ENCODE peak calls at places on chromosomes 7 and 10, in eight cellular contexts. One of them, this sample, is unnamed.

GRCh38 chr7:66213637-66214036 is 8.5 kb downstream of the TPST1 start:
- DNase-seq in stomach: no peak
- DNase-seq in prostate gland: no peak
- DNase-seq in GM12878: no peak
- DNase-seq in HCT116: no peak
- DNase-seq in spleen: no peak
- DNase-seq in K562: no peak
- DNase-seq in Panc1: no peak
- DNase-seq in this sample: no peak

GRCh38 chr7:157337316-157338149 is 729 bp downstream of the DNAJB6 start:
- DNase-seq in stomach: peak
- DNase-seq in prostate gland: peak
- DNase-seq in GM12878: no peak
- DNase-seq in HCT116: no peak
- DNase-seq in spleen: peak
- DNase-seq in K562: peak
- DNase-seq in Panc1: no peak
- DNase-seq in this sample: peak

GRCh38 chr7:100726998-100727761 is 6.2 kb upstream of the ZAN start:
- DNase-seq in stomach: no peak
- DNase-seq in prostate gland: no peak
- DNase-seq in GM12878: no peak
- DNase-seq in HCT116: no peak
- DNase-seq in spleen: no peak
- DNase-seq in K562: no peak
- DNase-seq in Panc1: peak
- DNase-seq in this sample: no peak

GRCh38 chr7:96407427-96407826 is 85.5 kb upstream of the SLC25A13 start:
- DNase-seq in stomach: no peak
- DNase-seq in prostate gland: no peak
- DNase-seq in GM12878: no peak
- DNase-seq in HCT116: no peak
- DNase-seq in spleen: no peak
- DNase-seq in K562: no peak
- DNase-seq in Panc1: no peak
- DNase-seq in this sample: no peak

GRCh38 chr7:52260046-52260665 is 775.3 kb upstream of the POM121L12 start:
- DNase-seq in stomach: peak
- DNase-seq in prostate gland: no peak
- DNase-seq in GM12878: no peak
- DNase-seq in HCT116: no peak
- DNase-seq in spleen: no peak
- DNase-seq in K562: peak
- DNase-seq in Panc1: no peak
- DNase-seq in this sample: no peak

GRCh38 chr10:8026349-8027259 is 27.9 kb upstream of the GATA3 start:
- DNase-seq in stomach: no peak
- DNase-seq in prostate gland: no peak
- DNase-seq in GM12878: no peak
- DNase-seq in HCT116: no peak
- DNase-seq in spleen: no peak
- DNase-seq in K562: no peak
- DNase-seq in Panc1: no peak
- DNase-seq in this sample: no peak

GRCh38 chr7:143419880-143420279 is 11.2 kb upstream of the EPHA1 start:
- DNase-seq in stomach: no peak
- DNase-seq in prostate gland: peak
- DNase-seq in GM12878: no peak
- DNase-seq in HCT116: no peak
- DNase-seq in spleen: no peak
- DNase-seq in K562: peak
- DNase-seq in Panc1: no peak
- DNase-seq in this sample: peak

GRCh38 chr7:30625283-30625682 is 30.6 kb downstream of the GARS1 start:
- DNase-seq in stomach: no peak
- DNase-seq in prostate gland: no peak
- DNase-seq in GM12878: no peak
- DNase-seq in HCT116: no peak
- DNase-seq in spleen: no peak
- DNase-seq in K562: no peak
- DNase-seq in Panc1: no peak
- DNase-seq in this sample: no peak

GRCh38 chr7:156927571-156928405 is 21.7 kb upstream of the NOM1 start:
- DNase-seq in stomach: no peak
- DNase-seq in prostate gland: no peak
- DNase-seq in GM12878: no peak
- DNase-seq in HCT116: no peak
- DNase-seq in spleen: no peak
- DNase-seq in K562: no peak
- DNase-seq in Panc1: no peak
- DNase-seq in this sample: no peak

GRCh38 chr7:23759556-23760391 is 49.8 kb downstream of the STK31 start:
- DNase-seq in stomach: peak
- DNase-seq in prostate gland: peak
- DNase-seq in GM12878: no peak
- DNase-seq in HCT116: peak
- DNase-seq in spleen: no peak
- DNase-seq in K562: peak
- DNase-seq in Panc1: peak
- DNase-seq in this sample: no peak

GRCh38 chr10:80204801-80205477 is 398 bp downstream of the ANXA11 start:
- DNase-seq in stomach: peak
- DNase-seq in prostate gland: no peak
- DNase-seq in GM12878: no peak
- DNase-seq in HCT116: no peak
- DNase-seq in spleen: no peak
- DNase-seq in K562: peak
- DNase-seq in Panc1: no peak
- DNase-seq in this sample: peak

GRCh38 chr10:103814626-103815370 is 40.6 kb downstream of the SH3PXD2A start:
- DNase-seq in stomach: no peak
- DNase-seq in prostate gland: no peak
- DNase-seq in GM12878: no peak
- DNase-seq in HCT116: no peak
- DNase-seq in spleen: no peak
- DNase-seq in K562: no peak
- DNase-seq in Panc1: no peak
- DNase-seq in this sample: peak

GRCh38 chr7:7830122-7830878 is 111.9 kb upstream of the RPA3 start:
- DNase-seq in stomach: peak
- DNase-seq in prostate gland: no peak
- DNase-seq in GM12878: no peak
- DNase-seq in HCT116: no peak
- DNase-seq in spleen: no peak
- DNase-seq in K562: no peak
- DNase-seq in Panc1: no peak
- DNase-seq in this sample: no peak

GRCh38 chr7:131586259-131586658 is 29.8 kb upstream of the PODXL start:
- DNase-seq in stomach: peak
- DNase-seq in prostate gland: no peak
- DNase-seq in GM12878: no peak
- DNase-seq in HCT116: no peak
- DNase-seq in spleen: no peak
- DNase-seq in K562: peak
- DNase-seq in Panc1: no peak
- DNase-seq in this sample: peak

GRCh38 chr10:103653581-103654020 is 160.1 kb downstream of the NEURL1 start:
- DNase-seq in stomach: peak
- DNase-seq in prostate gland: peak
- DNase-seq in GM12878: no peak
- DNase-seq in HCT116: no peak
- DNase-seq in spleen: no peak
- DNase-seq in K562: no peak
- DNase-seq in Panc1: no peak
- DNase-seq in this sample: peak

GRCh38 chr7:44289341-44290249 is 35.8 kb downstream of the CAMK2B start:
- DNase-seq in stomach: peak
- DNase-seq in prostate gland: no peak
- DNase-seq in GM12878: no peak
- DNase-seq in HCT116: no peak
- DNase-seq in spleen: peak
- DNase-seq in K562: no peak
- DNase-seq in Panc1: no peak
- DNase-seq in this sample: peak

GRCh38 chr10:104824378-104825006 is 183.4 kb downstream of the SORCS3 start:
- DNase-seq in stomach: peak
- DNase-seq in prostate gland: peak
- DNase-seq in GM12878: no peak
- DNase-seq in HCT116: peak
- DNase-seq in spleen: no peak
- DNase-seq in K562: peak
- DNase-seq in Panc1: no peak
- DNase-seq in this sample: no peak

GRCh38 chr10:11178606-11179221 is 161.0 kb downstream of the CELF2 start:
- DNase-seq in stomach: peak
- DNase-seq in prostate gland: no peak
- DNase-seq in GM12878: peak
- DNase-seq in HCT116: no peak
- DNase-seq in spleen: peak
- DNase-seq in K562: peak
- DNase-seq in Panc1: no peak
- DNase-seq in this sample: peak

DNA sequence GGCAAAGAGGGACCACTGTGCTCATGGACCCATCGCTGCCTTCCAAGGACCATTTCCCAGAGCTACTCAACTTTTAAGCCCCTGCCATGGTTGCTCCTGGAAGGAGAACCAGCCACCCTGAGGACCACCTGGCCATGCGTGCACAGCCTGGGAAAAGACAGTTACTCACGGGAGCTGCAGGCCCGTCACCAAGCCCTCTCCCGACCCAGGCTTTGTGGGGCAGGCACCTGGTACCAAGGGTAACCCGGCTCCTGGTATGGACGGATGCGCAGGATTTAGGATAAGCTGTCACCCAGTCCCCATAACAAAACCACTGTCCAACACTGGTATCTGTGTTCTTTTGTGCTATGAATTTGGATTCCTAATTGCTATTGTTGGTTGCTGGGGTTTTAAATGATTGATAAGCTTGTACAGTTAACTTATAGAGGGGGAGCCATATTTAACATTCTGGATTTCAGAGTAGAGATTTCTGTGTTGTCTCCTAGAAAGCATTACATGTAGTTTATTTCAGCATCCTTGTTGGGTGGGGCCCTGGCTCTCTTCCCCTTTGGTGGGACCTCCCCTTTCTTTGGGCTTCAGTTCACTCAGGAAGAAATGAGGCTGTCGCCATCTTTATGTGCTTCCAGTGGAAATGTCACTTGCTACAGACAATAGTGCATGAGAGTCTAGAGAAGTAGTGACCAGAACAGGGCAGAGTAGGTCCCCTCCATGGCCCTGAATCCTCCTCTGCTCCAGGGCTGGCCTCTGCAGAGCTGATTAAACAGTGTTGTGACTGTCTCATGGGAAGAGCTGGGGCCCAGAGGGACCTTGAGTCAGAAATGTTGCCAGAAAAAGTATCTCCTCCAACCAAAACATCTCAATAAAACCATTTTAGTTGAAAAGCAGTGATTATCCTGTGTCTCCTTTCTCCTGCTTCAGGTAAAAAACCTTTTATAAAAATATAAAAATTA is 19.4 kb downstream of the LAT2 start:
- DNase-seq in stomach: no peak
- DNase-seq in prostate gland: no peak
- DNase-seq in GM12878: no peak
- DNase-seq in HCT116: no peak
- DNase-seq in spleen: no peak
- DNase-seq in K562: no peak
- DNase-seq in Panc1: no peak
- DNase-seq in this sample: no peak
- TF ChIP-seq POLR2AphosphoS5 in stomach: no peak
- TF ChIP-seq POLR2AphosphoS5 in prostate gland: no peak
- TF ChIP-seq POLR2AphosphoS5 in GM12878: peak
- TF ChIP-seq POLR2AphosphoS5 in HCT116: no peak
- TF ChIP-seq POLR2AphosphoS5 in spleen: peak
- TF ChIP-seq POLR2AphosphoS5 in K562: peak
- TF ChIP-seq POLR2AphosphoS5 in Panc1: no peak
- TF ChIP-seq POLR2AphosphoS5 in this sample: no peak

GRCh38 chr10:110873951-110874350 is 2.2 kb downstream of the PDCD4 start:
- DNase-seq in stomach: no peak
- DNase-seq in prostate gland: no peak
- DNase-seq in GM12878: no peak
- DNase-seq in HCT116: no peak
- DNase-seq in spleen: no peak
- DNase-seq in K562: no peak
- DNase-seq in Panc1: no peak
- DNase-seq in this sample: no peak
- H3K4me3 ChIP-seq in stomach: peak
- H3K4me3 ChIP-seq in prostate gland: peak
- H3K4me3 ChIP-seq in GM12878: peak
- H3K4me3 ChIP-seq in HCT116: no peak
- H3K4me3 ChIP-seq in spleen: peak
- H3K4me3 ChIP-seq in K562: peak
- H3K4me3 ChIP-seq in Panc1: peak
- H3K4me3 ChIP-seq in this sample: peak

GRCh38 chr10:116069856-116070255 is 203.2 kb downstream of the GFRA1 start:
- DNase-seq in stomach: no peak
- DNase-seq in prostate gland: no peak
- DNase-seq in GM12878: no peak
- DNase-seq in HCT116: no peak
- DNase-seq in spleen: no peak
- DNase-seq in K562: no peak
- DNase-seq in Panc1: no peak
- DNase-seq in this sample: no peak
- H3K27ac ChIP-seq in stomach: no peak
- H3K27ac ChIP-seq in prostate gland: no peak
- H3K27ac ChIP-seq in GM12878: no peak
- H3K27ac ChIP-seq in HCT116: no peak
- H3K27ac ChIP-seq in spleen: no peak
- H3K27ac ChIP-seq in K562: no peak
- H3K27ac ChIP-seq in Panc1: no peak
- H3K27ac ChIP-seq in this sample: peak

DNA sequence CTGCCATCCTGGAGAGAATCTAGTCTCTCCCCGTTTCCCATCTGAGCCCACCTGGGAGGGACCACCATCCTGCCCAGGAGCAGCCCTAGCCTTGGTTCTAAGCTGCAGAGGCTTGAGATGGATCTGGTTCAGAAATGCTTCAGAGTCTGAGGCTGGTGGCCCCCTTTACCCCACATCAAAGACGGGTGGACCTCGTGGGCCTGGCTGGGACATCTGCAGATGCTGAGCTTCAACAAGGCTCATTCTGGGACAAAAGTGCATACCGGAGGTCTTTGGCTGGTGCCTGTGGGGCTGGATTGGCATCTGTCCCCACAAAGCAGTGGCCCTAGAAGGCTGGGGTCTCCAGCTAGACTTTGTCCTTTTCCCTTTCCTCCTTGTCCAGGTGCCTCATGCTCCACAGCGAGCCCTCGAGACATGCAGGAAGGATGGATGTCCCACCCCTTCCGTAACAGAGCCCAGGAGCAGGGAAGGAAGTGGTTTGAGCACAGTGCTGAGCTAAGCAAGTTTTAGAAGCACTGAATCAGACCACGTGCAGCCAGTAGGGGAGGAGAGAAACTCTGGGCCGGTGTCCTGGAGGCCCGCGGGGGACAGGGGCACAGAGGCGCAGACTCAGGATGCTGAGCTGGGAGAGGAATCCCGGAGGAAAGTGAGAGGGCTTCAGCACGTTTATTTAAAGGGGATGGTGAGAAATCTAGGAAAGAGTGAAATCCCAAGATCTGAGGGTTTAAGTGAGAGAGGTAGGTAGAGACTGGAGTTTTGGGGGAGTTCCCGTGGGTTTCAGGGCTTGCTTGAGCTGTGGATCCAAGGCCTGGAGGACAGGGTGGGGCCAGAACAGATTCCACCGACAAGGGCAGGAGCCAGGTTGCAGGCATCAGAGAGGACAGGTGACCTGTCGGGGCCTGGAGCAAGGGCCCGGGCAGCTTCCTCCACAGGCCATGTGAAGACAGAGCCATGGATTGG is 4.6 kb upstream of the IRF5 start:
- DNase-seq in stomach: no peak
- DNase-seq in prostate gland: no peak
- DNase-seq in GM12878: peak
- DNase-seq in HCT116: no peak
- DNase-seq in spleen: no peak
- DNase-seq in K562: no peak
- DNase-seq in Panc1: no peak
- DNase-seq in this sample: peak
- TF ChIP-seq POLR2AphosphoS5 in stomach: no peak
- TF ChIP-seq POLR2AphosphoS5 in prostate gland: no peak
- TF ChIP-seq POLR2AphosphoS5 in GM12878: peak
- TF ChIP-seq POLR2AphosphoS5 in HCT116: no peak
- TF ChIP-seq POLR2AphosphoS5 in spleen: peak
- TF ChIP-seq POLR2AphosphoS5 in K562: no peak
- TF ChIP-seq POLR2AphosphoS5 in Panc1: no peak
- TF ChIP-seq POLR2AphosphoS5 in this sample: no peak

This sample was measured in transverse colon.